ENCODE peak calls at places on chromosomes 4 and X, in five cellular contexts. Z is heart right ventricle, E is breast epithelium, X is endothelial cell of umbilical vein, H is upper lobe of right lung. D is an unnamed sample. For H3K4me1 and H3K36me3, the result is how much of the 10 kb centered on the place peaks cover.

GRCh38 chrX:65723706-65724105 is 56.3 kb downstream of the MSN start:
- DNase-seq in Z (no peak), X (peak), H (no peak), E (no peak), D (no peak)

GRCh38 chrX:24207826-24208225 is 58.3 kb downstream of the ZFX start:
- DNase-seq in Z (no peak), E (no peak), H (no peak), X (no peak), D (no peak)

GRCh38 chr4:16120720-16121119 is 36.9 kb upstream of the PROM1 start:
- DNase-seq in X (no peak), Z (no peak), H (no peak), E (no peak), D (no peak)

GRCh38 chr4:126799971-126800722 is 832.6 kb upstream of the INTU start:
- DNase-seq in E (no peak), H (no peak), X (peak), Z (no peak), D (no peak)

GRCh38 chrX:11557120-11557519 is 108.6 kb downstream of the ARHGAP6 start:
- DNase-seq in Z (no peak), E (no peak), H (no peak), X (no peak), D (no peak)

GRCh38 chrX:132612990-132613564 is 124.2 kb upstream of the MBNL3 start:
- DNase-seq in X (peak), Z (peak), H (peak), E (no peak), D (peak)

GRCh38 chrX:20527458-20528099 is 260.9 kb upstream of the RPS6KA3 start:
- DNase-seq in X (peak), Z (no peak), E (no peak), H (no peak), D (peak)

GRCh38 chrX:55326985-55327384 is 62.3 kb upstream of the PAGE3 start:
- DNase-seq in H (no peak), E (no peak), X (peak), Z (no peak), D (no peak)

GRCh38 chrX:134640914-134641313 is 17.4 kb downstream of the PLAC1 start:
- DNase-seq in X (no peak), E (no peak), H (no peak), Z (no peak), D (no peak)

GRCh38 chrX:134646170-134646569 is 12.1 kb downstream of the PLAC1 start:
- DNase-seq in H (no peak), X (no peak), Z (no peak), E (no peak), D (no peak)

GRCh38 chrX:134642394-134642793 is 15.9 kb downstream of the PLAC1 start:
- DNase-seq in H (no peak), X (no peak), Z (no peak), E (no peak), D (no peak)

GRCh38 chrX:134649770-134650169 is 8.5 kb downstream of the PLAC1 start:
- DNase-seq in Z (no peak), X (no peak), E (no peak), H (no peak), D (no peak)

DNA sequence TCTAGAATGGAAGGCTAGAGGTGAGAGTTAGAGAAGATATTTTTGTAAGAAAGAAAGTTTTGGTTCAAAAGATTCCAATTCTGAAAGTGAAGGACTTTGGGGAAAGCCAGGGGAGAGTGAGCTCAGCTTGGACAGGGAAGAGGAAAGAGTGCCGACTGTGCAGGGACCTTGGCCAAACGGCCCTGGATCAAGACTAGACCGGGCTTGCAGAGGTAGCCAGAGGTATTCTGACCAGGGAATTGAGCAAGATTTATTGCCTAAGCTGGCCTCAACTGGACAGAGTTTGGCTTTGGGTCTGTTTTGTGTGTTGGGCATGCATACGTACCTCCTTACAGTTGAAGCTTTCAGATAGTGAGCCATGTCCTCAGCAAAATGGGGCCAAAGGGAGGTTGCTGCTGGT is 11.6 kb downstream of the PLAC1 start:
- DNase-seq in E (no peak), H (no peak), X (no peak), Z (no peak), D (no peak)
- H3K4me1 ChIP-seq in E (under half), H (under half), X (under half), Z (under half), D (under half)

DNA sequence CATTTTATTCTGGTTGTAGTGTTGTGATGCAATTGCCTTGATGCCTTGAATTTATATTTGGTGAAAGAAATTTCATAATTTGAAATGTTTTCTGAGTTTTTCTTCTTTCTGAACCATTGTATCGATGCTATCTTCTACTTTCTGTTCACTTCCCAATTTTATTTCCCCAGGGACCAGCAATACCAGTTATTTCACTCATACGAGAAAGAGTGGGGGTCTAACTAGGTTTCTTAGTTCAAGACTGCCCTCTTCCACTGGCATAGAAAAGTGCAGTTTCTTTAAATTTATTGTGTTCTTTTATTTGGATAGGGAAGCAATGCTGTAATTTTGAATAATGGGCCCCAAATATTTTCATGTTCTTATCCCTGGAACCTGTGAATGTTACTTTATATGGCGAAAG is 544.0 kb upstream of the ADGRL3 start:
- DNase-seq in Z (no peak), H (no peak), E (no peak), X (no peak), D (no peak)
- TF ChIP-seq CTCF in Z (no peak), H (no peak), E (no peak), X (no peak), D (no peak)

DNA sequence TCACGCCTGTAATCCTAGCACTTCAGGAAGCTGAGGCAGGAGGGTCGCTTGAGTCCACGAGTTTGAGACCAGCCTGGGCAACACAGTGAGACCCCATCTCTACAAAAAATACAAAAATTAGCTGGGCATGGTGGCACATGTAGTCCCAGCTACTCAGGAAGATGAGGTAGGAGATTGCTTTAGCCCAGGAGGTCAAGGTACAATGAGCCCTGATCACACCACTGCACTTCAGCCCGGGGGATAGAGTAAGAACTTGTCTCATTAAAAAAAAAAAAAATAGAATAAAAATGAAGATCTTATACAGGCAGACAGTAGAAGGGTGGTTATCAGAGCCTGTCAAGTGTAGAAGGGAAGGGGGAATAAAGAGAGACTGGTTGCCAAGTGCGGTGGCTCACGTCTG is 116.9 kb downstream of the PDS5A start:
- DNase-seq in H (no peak), Z (no peak), E (no peak), X (no peak), D (no peak)
- H3K36me3 ChIP-seq in H (half or more), Z (under half), E (under half), X (under half), D (half or more)

GRCh38 chr4:38132140-38132673 is 172.0 kb downstream of the PTTG2 start:
- DNase-seq in Z (no peak), E (peak), X (peak), H (no peak), D (no peak)
- H3K4me1 ChIP-seq in Z (under half), E (under half), X (under half), H (under half), D (under half)

GRCh38 chrX:18676470-18676869 is 4.6 kb upstream of the RS1 start:
- DNase-seq in X (no peak), Z (no peak), E (no peak), H (no peak), D (no peak)
- TF ChIP-seq CTCF in X (peak), Z (no peak), E (no peak), H (no peak), D (no peak)

DNA sequence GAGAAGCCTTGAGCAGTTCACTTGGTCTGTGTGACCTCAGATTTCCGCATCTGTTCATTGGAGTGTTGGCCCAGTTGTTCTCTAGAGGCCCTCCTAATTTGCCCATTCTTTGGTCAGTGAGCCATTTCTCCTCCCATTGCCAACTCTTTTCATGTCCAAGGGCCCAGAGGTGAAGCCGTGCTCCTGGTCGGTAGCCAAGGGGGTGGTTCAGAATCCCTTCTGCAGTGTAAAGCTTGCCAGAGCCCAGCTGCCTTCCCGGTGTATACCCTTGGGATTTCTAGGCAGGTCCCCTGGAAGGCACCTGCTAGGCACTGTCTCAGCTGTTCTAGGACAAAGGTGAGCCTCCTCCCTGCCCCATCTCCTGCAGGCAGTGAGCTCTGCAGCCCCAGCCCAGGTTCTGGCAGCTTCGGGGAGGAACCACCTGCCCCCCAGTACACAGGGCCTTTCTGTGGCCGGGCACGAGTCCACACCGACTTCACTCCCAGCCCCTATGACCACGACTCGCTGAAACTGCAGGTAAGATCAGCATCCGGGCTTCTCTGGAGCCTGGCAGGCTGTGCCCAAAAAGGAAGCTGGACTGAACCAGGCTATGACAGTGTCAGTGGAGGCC is 12.3 kb downstream of the SASH3 start:
- DNase-seq in X (no peak), H (no peak), E (no peak), Z (no peak), D (no peak)
- H3K36me3 ChIP-seq in X (under half), H (under half), E (under half), Z (under half), D (under half)

GRCh38 chrX:40009890-40010289 is 87.9 kb downstream of the BCOR start:
- DNase-seq in E (no peak), X (no peak), H (no peak), Z (no peak), D (no peak)

GRCh38 chrX:40007746-40008705 is 89.7 kb downstream of the BCOR start:
- DNase-seq in Z (no peak), H (no peak), E (no peak), X (no peak), D (no peak)

GRCh38 chrX:40010550-40011364 is 87.0 kb downstream of the BCOR start:
- DNase-seq in H (no peak), X (no peak), Z (no peak), E (no peak), D (no peak)

GRCh38 chrX:40008841-40009461 is 88.8 kb downstream of the BCOR start:
- DNase-seq in X (no peak), Z (peak), E (no peak), H (peak), D (peak)

DNA sequence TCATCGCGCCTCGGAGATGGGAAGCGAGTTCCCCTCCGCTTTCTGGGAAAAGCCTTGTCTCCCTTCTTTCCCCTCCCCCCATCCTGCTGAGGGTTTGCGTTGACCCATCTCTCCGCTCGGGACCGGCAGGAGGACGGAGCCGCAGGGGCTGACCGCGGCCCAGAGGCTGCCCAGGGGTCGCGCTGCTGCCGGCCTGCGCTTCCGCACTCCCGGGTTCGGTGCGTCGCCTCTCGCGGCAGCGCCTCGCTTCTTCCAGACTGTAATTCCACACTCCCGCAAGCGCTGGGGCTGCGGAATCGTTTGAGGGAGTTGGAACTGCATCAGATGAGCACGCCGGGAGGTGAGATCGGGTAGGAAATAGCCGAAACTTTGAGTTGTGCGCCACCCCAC is 88.3 kb downstream of the BCOR start:
- DNase-seq in X (no peak), Z (no peak), H (no peak), E (no peak), D (no peak)
- H3K4me1 ChIP-seq in X (under half), Z (under half), H (under half), E (under half), D (under half)